ENCODE peak calls at places on chromosomes 1 and 21, in six cellular contexts. E is T-helper 17 cell, V is iPS-NIHi11, H is GM12865, X is mesendoderm, T is AG04450. P is an unnamed sample.

GRCh38 chr1:61183471-61184034 is 101.2 kb downstream of the NFIA start:
- DNase-seq in H (no peak), V (no peak), E (no peak), X (no peak), T (no peak), P (peak)

GRCh38 chr1:38741341-38741740 is 118.2 kb downstream of the RRAGC start:
- DNase-seq in X (peak), V (peak), E (no peak), T (no peak), H (no peak), P (no peak)

GRCh38 chr1:182847105-182847504 is 8.0 kb downstream of the DHX9 start:
- DNase-seq in E (no peak), V (no peak), H (no peak), X (no peak), T (no peak), P (no peak)

GRCh38 chr1:151881479-151881878 is 27.8 kb downstream of the THEM4 start:
- DNase-seq in E (no peak), X (no peak), T (no peak), V (no peak), H (no peak), P (no peak)

GRCh38 chr1:42427240-42427639 is 28.6 kb downstream of the ZMYND12 start:
- DNase-seq in E (no peak), T (no peak), V (no peak), X (peak), H (no peak), P (no peak)

GRCh38 chr1:36771222-36771621 is 263.1 kb downstream of the GRIK3 start:
- DNase-seq in X (peak), E (no peak), T (no peak), H (no peak), V (peak), P (no peak)

GRCh38 chr1:195733408-195733807 is 874.8 kb downstream of the KCNT2 start:
- DNase-seq in T (no peak), H (no peak), V (no peak), E (no peak), X (no peak), P (no peak)

GRCh38 chr1:11539850-11540772 is 61.2 kb downstream of the DISP3 start:
- DNase-seq in V (peak), H (no peak), E (no peak), T (no peak), X (no peak), P (no peak)

GRCh38 chr1:10721381-10722321 is 74.8 kb downstream of the CASZ1 start:
- DNase-seq in E (no peak), X (peak), T (no peak), H (no peak), V (peak), P (no peak)

GRCh38 chr1:160539896-160540858 is 17.1 kb upstream of the SLAMF6 start:
- DNase-seq in V (no peak), H (peak), X (peak), E (peak), T (no peak), P (no peak)

GRCh38 chr1:84434081-84434755 is 35.9 kb downstream of the DNASE2B start:
- DNase-seq in V (no peak), E (no peak), H (no peak), X (no peak), T (no peak), P (no peak)

GRCh38 chr1:154427173-154428139 is 22.3 kb downstream of the IL6R start:
- DNase-seq in X (no peak), V (no peak), T (no peak), E (no peak), H (no peak), P (peak)

GRCh38 chr21:42538479-42539275 is 25.0 kb downstream of the SLC37A1 start:
- DNase-seq in X (no peak), V (no peak), E (no peak), T (no peak), H (no peak), P (no peak)

GRCh38 chr21:45529785-45530422 is 12.3 kb downstream of the SLC19A1 start:
- DNase-seq in H (no peak), V (no peak), T (no peak), E (no peak), X (no peak), P (no peak)

GRCh38 chr1:43225168-43225567 is 44.6 kb upstream of the TMEM125 start:
- DNase-seq in X (no peak), H (peak), E (no peak), V (peak), T (no peak), P (no peak)

GRCh38 chr1:115706774-115707425 is 61.6 kb downstream of the CASQ2 start:
- DNase-seq in V (peak), T (peak), E (no peak), X (peak), H (peak), P (peak)

GRCh38 chr1:29415156-29415830 is 179.0 kb downstream of the PTPRU start:
- DNase-seq in V (peak), X (peak), E (no peak), H (peak), T (no peak), P (no peak)

GRCh38 chr21:34613679-34614442 is 1.1 kb downstream of the RCAN1 start:
- DNase-seq in T (no peak), E (no peak), H (no peak), X (no peak), V (peak), P (peak)